ENCODE peak calls at places on chromosomes 1 and 21, in five cellular contexts. Z is stimulated activated CD8-positive, alpha-beta memory T cell treated with anti-CD3 and anti-CD28 coated beads, Interleukin-15, amount 100 ng/mL, for 24 hours; P is stimulated activated naive CD4-positive, alpha-beta T cell; O is GM04503; Q is GM12891. I is an unnamed sample.

GRCh38 chr1:166164995-166165660 is 1.7 kb downstream of the FAM78B start:
- DNase-seq in Z (no peak), P (peak; percentile 16), O (no peak), Q (peak; percentile 36), I (peak; percentile 43)

GRCh38 chr1:92218559-92218958 is 844 bp downstream of the C1orf146 start:
- DNase-seq in Z (no peak), P (no peak), O (no peak), Q (no peak), I (no peak)

GRCh38 chr1:194598098-194598497 is 1411.7 kb upstream of the B3GALT2 start:
- DNase-seq in Z (no peak), P (no peak), O (no peak), Q (no peak), I (no peak)

GRCh38 chr1:7948950-7949349 is 8.3 kb upstream of the TNFRSF9 start:
- DNase-seq in Z (no peak), P (peak; percentile 15), O (peak; percentile 74), Q (no peak), I (peak; percentile 28)

GRCh38 chr1:55445416-55445815 is 230.3 kb upstream of the USP24 start:
- DNase-seq in Z (no peak), P (no peak), O (no peak), Q (no peak), I (no peak)

GRCh38 chr21:33655591-33656221 is 13.4 kb downstream of the ITSN1 start:
- DNase-seq in Z (no peak), P (no peak), O (no peak), Q (no peak), I (no peak)

GRCh38 chr1:207860531-207860930 is 50.4 kb downstream of the CD34 start:
- DNase-seq in Z (no peak), P (no peak), O (no peak), Q (no peak), I (no peak)

GRCh38 chr1:90325165-90325564 is 330.3 kb downstream of the ZNF326 start:
- DNase-seq in Z (no peak), P (no peak), O (no peak), Q (no peak), I (no peak)

GRCh38 chr1:184959626-184960025 is 14.7 kb downstream of the NIBAN1 start:
- DNase-seq in Z (no peak), P (no peak), O (no peak), Q (no peak), I (no peak)

GRCh38 chr1:183676515-183677189 is 23.5 kb upstream of the APOBEC4 start:
- DNase-seq in Z (no peak), P (no peak), O (peak; percentile 30), Q (no peak), I (no peak)

GRCh38 chr1:84089470-84090261 is 54.4 kb upstream of the PRKACB start:
- DNase-seq in Z (no peak), P (no peak), O (no peak), Q (no peak), I (no peak)

I was measured in 8988T.